ENCODE peak calls at places on chromosomes 4 and X, in nine cellular contexts. One of them, this sample, is unnamed.

GRCh38 chr4:7034262-7035081 is 8.7 kb upstream of the TADA2B start:
- DNase-seq in NCI-H1417 treated with DMSO at 0.1 percent for 48 hours: no peak
- DNase-seq in CD4-positive, alpha-beta T cell: no peak
- DNase-seq in nucleus accumbens: no peak
- DNase-seq in A549: peak
- DNase-seq in KBM-7: no peak
- DNase-seq in SJSA1: peak
- DNase-seq in EL: peak
- DNase-seq in COR-L47: no peak
- DNase-seq in this sample: peak

GRCh38 chrX:131287556-131288179 is 1.4 kb downstream of the IGSF1 start:
- DNase-seq in NCI-H1417 treated with DMSO at 0.1 percent for 48 hours: no peak
- DNase-seq in CD4-positive, alpha-beta T cell: no peak
- DNase-seq in nucleus accumbens: no peak
- DNase-seq in A549: no peak
- DNase-seq in KBM-7: no peak
- DNase-seq in SJSA1: no peak
- DNase-seq in EL: no peak
- DNase-seq in COR-L47: no peak
- DNase-seq in this sample: no peak

GRCh38 chrX:79290596-79290995 is 76.5 kb downstream of the ITM2A start:
- DNase-seq in NCI-H1417 treated with DMSO at 0.1 percent for 48 hours: no peak
- DNase-seq in CD4-positive, alpha-beta T cell: no peak
- DNase-seq in nucleus accumbens: no peak
- DNase-seq in A549: no peak
- DNase-seq in KBM-7: peak
- DNase-seq in SJSA1: no peak
- DNase-seq in EL: no peak
- DNase-seq in COR-L47: no peak
- DNase-seq in this sample: no peak

GRCh38 chr4:126530996-126531585 is 1101.7 kb upstream of the INTU start:
- DNase-seq in NCI-H1417 treated with DMSO at 0.1 percent for 48 hours: no peak
- DNase-seq in CD4-positive, alpha-beta T cell: no peak
- DNase-seq in nucleus accumbens: no peak
- DNase-seq in A549: no peak
- DNase-seq in KBM-7: no peak
- DNase-seq in SJSA1: no peak
- DNase-seq in EL: no peak
- DNase-seq in COR-L47: no peak
- DNase-seq in this sample: no peak

GRCh38 chr4:180148737-180149136 is 2094.5 kb upstream of the TENM3 start:
- DNase-seq in NCI-H1417 treated with DMSO at 0.1 percent for 48 hours: no peak
- DNase-seq in CD4-positive, alpha-beta T cell: no peak
- DNase-seq in nucleus accumbens: no peak
- DNase-seq in A549: no peak
- DNase-seq in KBM-7: no peak
- DNase-seq in SJSA1: no peak
- DNase-seq in EL: no peak
- DNase-seq in COR-L47: no peak
- DNase-seq in this sample: no peak

GRCh38 chr4:173852775-173853174 is 322.7 kb upstream of the HAND2 start:
- DNase-seq in NCI-H1417 treated with DMSO at 0.1 percent for 48 hours: no peak
- DNase-seq in CD4-positive, alpha-beta T cell: no peak
- DNase-seq in nucleus accumbens: no peak
- DNase-seq in A549: no peak
- DNase-seq in KBM-7: no peak
- DNase-seq in SJSA1: no peak
- DNase-seq in EL: no peak
- DNase-seq in COR-L47: no peak
- DNase-seq in this sample: no peak

GRCh38 chrX:51975811-51976210 is 82.4 kb downstream of the MAGED1 start:
- DNase-seq in NCI-H1417 treated with DMSO at 0.1 percent for 48 hours: no peak
- DNase-seq in CD4-positive, alpha-beta T cell: no peak
- DNase-seq in nucleus accumbens: no peak
- DNase-seq in A549: no peak
- DNase-seq in KBM-7: no peak
- DNase-seq in SJSA1: no peak
- DNase-seq in EL: no peak
- DNase-seq in COR-L47: no peak
- DNase-seq in this sample: no peak

GRCh38 chr4:7699040-7699439 is 240.6 kb downstream of the AFAP1 start:
- DNase-seq in NCI-H1417 treated with DMSO at 0.1 percent for 48 hours: no peak
- DNase-seq in CD4-positive, alpha-beta T cell: no peak
- DNase-seq in nucleus accumbens: no peak
- DNase-seq in A549: no peak
- DNase-seq in KBM-7: no peak
- DNase-seq in SJSA1: no peak
- DNase-seq in EL: peak
- DNase-seq in COR-L47: no peak
- DNase-seq in this sample: no peak

GRCh38 chrX:9349572-9350259 is 115.1 kb upstream of the TBL1X start:
- DNase-seq in NCI-H1417 treated with DMSO at 0.1 percent for 48 hours: no peak
- DNase-seq in CD4-positive, alpha-beta T cell: no peak
- DNase-seq in nucleus accumbens: no peak
- DNase-seq in A549: no peak
- DNase-seq in KBM-7: no peak
- DNase-seq in SJSA1: no peak
- DNase-seq in EL: peak
- DNase-seq in COR-L47: no peak
- DNase-seq in this sample: no peak

GRCh38 chrX:153611298-153612095 is 12.6 kb upstream of the CCNQ start:
- DNase-seq in NCI-H1417 treated with DMSO at 0.1 percent for 48 hours: no peak
- DNase-seq in CD4-positive, alpha-beta T cell: no peak
- DNase-seq in nucleus accumbens: no peak
- DNase-seq in A549: no peak
- DNase-seq in KBM-7: no peak
- DNase-seq in SJSA1: no peak
- DNase-seq in EL: no peak
- DNase-seq in COR-L47: no peak
- DNase-seq in this sample: no peak

GRCh38 chrX:109281478-109282275 is 200.2 kb downstream of the GUCY2F start:
- DNase-seq in NCI-H1417 treated with DMSO at 0.1 percent for 48 hours: no peak
- DNase-seq in CD4-positive, alpha-beta T cell: no peak
- DNase-seq in nucleus accumbens: no peak
- DNase-seq in A549: no peak
- DNase-seq in KBM-7: peak
- DNase-seq in SJSA1: no peak
- DNase-seq in EL: no peak
- DNase-seq in COR-L47: no peak
- DNase-seq in this sample: no peak

GRCh38 chr4:13615162-13615561 is 12.4 kb downstream of the BOD1L1 start:
- DNase-seq in NCI-H1417 treated with DMSO at 0.1 percent for 48 hours: no peak
- DNase-seq in CD4-positive, alpha-beta T cell: no peak
- DNase-seq in nucleus accumbens: no peak
- DNase-seq in A549: no peak
- DNase-seq in KBM-7: peak
- DNase-seq in SJSA1: no peak
- DNase-seq in EL: no peak
- DNase-seq in COR-L47: no peak
- DNase-seq in this sample: no peak

GRCh38 chr4:158020175-158020574 is 152.7 kb downstream of the GASK1B start:
- DNase-seq in NCI-H1417 treated with DMSO at 0.1 percent for 48 hours: no peak
- DNase-seq in CD4-positive, alpha-beta T cell: no peak
- DNase-seq in nucleus accumbens: no peak
- DNase-seq in A549: peak
- DNase-seq in KBM-7: no peak
- DNase-seq in SJSA1: no peak
- DNase-seq in EL: peak
- DNase-seq in COR-L47: no peak
- DNase-seq in this sample: no peak

GRCh38 chrX:136636121-136636520 is 11.8 kb upstream of the CD40LG start:
- DNase-seq in NCI-H1417 treated with DMSO at 0.1 percent for 48 hours: no peak
- DNase-seq in CD4-positive, alpha-beta T cell: no peak
- DNase-seq in nucleus accumbens: no peak
- DNase-seq in A549: no peak
- DNase-seq in KBM-7: no peak
- DNase-seq in SJSA1: no peak
- DNase-seq in EL: no peak
- DNase-seq in COR-L47: no peak
- DNase-seq in this sample: no peak

GRCh38 chr4:112038861-112039260 is 106.4 kb upstream of the FAM241A start:
- DNase-seq in NCI-H1417 treated with DMSO at 0.1 percent for 48 hours: no peak
- DNase-seq in CD4-positive, alpha-beta T cell: no peak
- DNase-seq in nucleus accumbens: no peak
- DNase-seq in A549: no peak
- DNase-seq in KBM-7: no peak
- DNase-seq in SJSA1: no peak
- DNase-seq in EL: peak
- DNase-seq in COR-L47: no peak
- DNase-seq in this sample: no peak

GRCh38 chrX:91435465-91435864 is 826 bp downstream of the PABPC5 start:
- DNase-seq in NCI-H1417 treated with DMSO at 0.1 percent for 48 hours: no peak
- DNase-seq in CD4-positive, alpha-beta T cell: no peak
- DNase-seq in nucleus accumbens: peak
- DNase-seq in A549: no peak
- DNase-seq in KBM-7: no peak
- DNase-seq in SJSA1: no peak
- DNase-seq in EL: no peak
- DNase-seq in COR-L47: no peak
- DNase-seq in this sample: no peak

GRCh38 chrX:57817302-57817701 is 93.0 kb downstream of the ZXDA start:
- DNase-seq in NCI-H1417 treated with DMSO at 0.1 percent for 48 hours: no peak
- DNase-seq in CD4-positive, alpha-beta T cell: no peak
- DNase-seq in nucleus accumbens: no peak
- DNase-seq in A549: no peak
- DNase-seq in KBM-7: peak
- DNase-seq in SJSA1: no peak
- DNase-seq in EL: no peak
- DNase-seq in COR-L47: no peak
- DNase-seq in this sample: no peak

GRCh38 chrX:49727847-49728246 is 32.1 kb upstream of the PAGE1 start:
- DNase-seq in NCI-H1417 treated with DMSO at 0.1 percent for 48 hours: no peak
- DNase-seq in CD4-positive, alpha-beta T cell: no peak
- DNase-seq in nucleus accumbens: no peak
- DNase-seq in A549: no peak
- DNase-seq in KBM-7: no peak
- DNase-seq in SJSA1: no peak
- DNase-seq in EL: no peak
- DNase-seq in COR-L47: no peak
- DNase-seq in this sample: no peak

GRCh38 chr4:77820836-77821561 is 1.8 kb upstream of the CNOT6L start:
- DNase-seq in NCI-H1417 treated with DMSO at 0.1 percent for 48 hours: no peak
- DNase-seq in CD4-positive, alpha-beta T cell: no peak
- DNase-seq in nucleus accumbens: no peak
- DNase-seq in A549: no peak
- DNase-seq in KBM-7: peak
- DNase-seq in SJSA1: no peak
- DNase-seq in EL: no peak
- DNase-seq in COR-L47: no peak
- DNase-seq in this sample: no peak

GRCh38 chr4:9384126-9384525 is 21.2 kb downstream of the USP17L30 start:
- DNase-seq in NCI-H1417 treated with DMSO at 0.1 percent for 48 hours: no peak
- DNase-seq in CD4-positive, alpha-beta T cell: no peak
- DNase-seq in nucleus accumbens: no peak
- DNase-seq in A549: no peak
- DNase-seq in KBM-7: no peak
- DNase-seq in SJSA1: no peak
- DNase-seq in EL: no peak
- DNase-seq in COR-L47: no peak
- DNase-seq in this sample: no peak

GRCh38 chrX:133089411-133089810 is 7.5 kb downstream of the USP26 start:
- DNase-seq in NCI-H1417 treated with DMSO at 0.1 percent for 48 hours: no peak
- DNase-seq in CD4-positive, alpha-beta T cell: no peak
- DNase-seq in nucleus accumbens: no peak
- DNase-seq in A549: no peak
- DNase-seq in KBM-7: no peak
- DNase-seq in SJSA1: no peak
- DNase-seq in EL: no peak
- DNase-seq in COR-L47: no peak
- DNase-seq in this sample: no peak

GRCh38 chr4:52253025-52253424 is 201.9 kb downstream of the SPATA18 start:
- DNase-seq in NCI-H1417 treated with DMSO at 0.1 percent for 48 hours: no peak
- DNase-seq in CD4-positive, alpha-beta T cell: no peak
- DNase-seq in nucleus accumbens: no peak
- DNase-seq in A549: no peak
- DNase-seq in KBM-7: no peak
- DNase-seq in SJSA1: no peak
- DNase-seq in EL: no peak
- DNase-seq in COR-L47: no peak
- DNase-seq in this sample: no peak

GRCh38 chrX:107684956-107685385 is 56.7 kb downstream of the PRPS1 start:
- DNase-seq in NCI-H1417 treated with DMSO at 0.1 percent for 48 hours: no peak
- DNase-seq in CD4-positive, alpha-beta T cell: no peak
- DNase-seq in nucleus accumbens: no peak
- DNase-seq in A549: peak
- DNase-seq in KBM-7: peak
- DNase-seq in SJSA1: no peak
- DNase-seq in EL: peak
- DNase-seq in COR-L47: no peak
- DNase-seq in this sample: no peak

GRCh38 chr4:41976775-41977516 is 4.6 kb upstream of the DCAF4L1 start:
- DNase-seq in NCI-H1417 treated with DMSO at 0.1 percent for 48 hours: no peak
- DNase-seq in CD4-positive, alpha-beta T cell: no peak
- DNase-seq in nucleus accumbens: no peak
- DNase-seq in A549: no peak
- DNase-seq in KBM-7: no peak
- DNase-seq in SJSA1: no peak
- DNase-seq in EL: no peak
- DNase-seq in COR-L47: no peak
- DNase-seq in this sample: no peak

GRCh38 chr4:24980064-24980690 is 50.6 kb downstream of the LGI2 start:
- DNase-seq in NCI-H1417 treated with DMSO at 0.1 percent for 48 hours: peak
- DNase-seq in CD4-positive, alpha-beta T cell: peak
- DNase-seq in nucleus accumbens: peak
- DNase-seq in A549: peak
- DNase-seq in KBM-7: peak
- DNase-seq in SJSA1: no peak
- DNase-seq in EL: peak
- DNase-seq in COR-L47: peak
- DNase-seq in this sample: peak

GRCh38 chr4:25551608-25552007 is 104.0 kb upstream of the SLC34A2 start:
- DNase-seq in NCI-H1417 treated with DMSO at 0.1 percent for 48 hours: no peak
- DNase-seq in CD4-positive, alpha-beta T cell: no peak
- DNase-seq in nucleus accumbens: no peak
- DNase-seq in A549: no peak
- DNase-seq in KBM-7: no peak
- DNase-seq in SJSA1: no peak
- DNase-seq in EL: no peak
- DNase-seq in COR-L47: no peak
- DNase-seq in this sample: no peak

GRCh38 chrX:41335590-41336331 is 1.8 kb downstream of the DDX3X start:
- DNase-seq in NCI-H1417 treated with DMSO at 0.1 percent for 48 hours: no peak
- DNase-seq in CD4-positive, alpha-beta T cell: no peak
- DNase-seq in nucleus accumbens: no peak
- DNase-seq in A549: no peak
- DNase-seq in KBM-7: no peak
- DNase-seq in SJSA1: no peak
- DNase-seq in EL: peak
- DNase-seq in COR-L47: no peak
- DNase-seq in this sample: no peak

GRCh38 chr4:36320130-36320902 is 38.9 kb downstream of the DTHD1 start:
- DNase-seq in NCI-H1417 treated with DMSO at 0.1 percent for 48 hours: no peak
- DNase-seq in CD4-positive, alpha-beta T cell: no peak
- DNase-seq in nucleus accumbens: no peak
- DNase-seq in A549: no peak
- DNase-seq in KBM-7: no peak
- DNase-seq in SJSA1: no peak
- DNase-seq in EL: no peak
- DNase-seq in COR-L47: no peak
- DNase-seq in this sample: no peak

GRCh38 chrX:145936769-145937168 is 119.1 kb downstream of the SLITRK2 start:
- DNase-seq in NCI-H1417 treated with DMSO at 0.1 percent for 48 hours: no peak
- DNase-seq in CD4-positive, alpha-beta T cell: no peak
- DNase-seq in nucleus accumbens: no peak
- DNase-seq in A549: no peak
- DNase-seq in KBM-7: no peak
- DNase-seq in SJSA1: no peak
- DNase-seq in EL: no peak
- DNase-seq in COR-L47: no peak
- DNase-seq in this sample: no peak

GRCh38 chr4:169147217-169147616 is 123.5 kb downstream of the SH3RF1 start:
- DNase-seq in NCI-H1417 treated with DMSO at 0.1 percent for 48 hours: no peak
- DNase-seq in CD4-positive, alpha-beta T cell: no peak
- DNase-seq in nucleus accumbens: no peak
- DNase-seq in A549: no peak
- DNase-seq in KBM-7: no peak
- DNase-seq in SJSA1: no peak
- DNase-seq in EL: peak
- DNase-seq in COR-L47: no peak
- DNase-seq in this sample: no peak

GRCh38 chr4:137635108-137635507 is 102.8 kb upstream of the PCDH18 start:
- DNase-seq in NCI-H1417 treated with DMSO at 0.1 percent for 48 hours: no peak
- DNase-seq in CD4-positive, alpha-beta T cell: no peak
- DNase-seq in nucleus accumbens: no peak
- DNase-seq in A549: peak
- DNase-seq in KBM-7: no peak
- DNase-seq in SJSA1: no peak
- DNase-seq in EL: no peak
- DNase-seq in COR-L47: no peak
- DNase-seq in this sample: no peak

This sample was measured in progenitor cell of endocrine pancreas.